ENCODE peak calls at places on chromosomes 7 and 10, in five cellular contexts. M, L, D, A and Y are unnamed samples.

GRCh38 chr10:29279779-29280535 is 8.9 kb upstream of the LYZL1 start:
- DNase-seq in M (no peak), L (no peak), D (no peak), A (no peak), Y (no peak)

GRCh38 chr10:119634219-119634544 is 17.0 kb upstream of the BAG3 start:
- DNase-seq in M (no peak), L (no peak), D (peak), A (no peak), Y (no peak)

GRCh38 chr10:101814466-101815041 is 3.7 kb downstream of the OGA start:
- DNase-seq in M (no peak), L (no peak), D (no peak), A (peak), Y (no peak)

GRCh38 chr7:158469396-158470051 is 118.1 kb downstream of the PTPRN2 start:
- DNase-seq in M (no peak), L (no peak), D (no peak), A (no peak), Y (no peak)

GRCh38 chr7:6271694-6272371 is 591 bp downstream of the CYTH3 start:
- DNase-seq in M (no peak), L (no peak), D (no peak), A (no peak), Y (peak)

GRCh38 chr10:77392851-77393250 is 244.8 kb downstream of the KCNMA1 start:
- DNase-seq in M (peak), L (peak), D (peak), A (peak), Y (no peak)

GRCh38 chr10:13589316-13589715 is 2.6 kb downstream of the PRPF18 start:
- DNase-seq in M (no peak), L (no peak), D (no peak), A (no peak), Y (no peak)

GRCh38 chr7:101817930-101818698 is 688 bp downstream of the CUX1 start:
- DNase-seq in M (peak), L (no peak), D (peak), A (peak), Y (no peak)

GRCh38 chr7:137994091-137994688 is 7.7 kb downstream of the CREB3L2 start:
- DNase-seq in M (no peak), L (no peak), D (no peak), A (peak), Y (peak)

GRCh38 chr10:98055875-98056516 is 25.6 kb upstream of the CRTAC1 start:
- DNase-seq in M (peak), L (no peak), D (no peak), A (peak), Y (peak)

GRCh38 chr10:29908977-29909376 is 150.4 kb downstream of the JCAD start:
- DNase-seq in M (no peak), L (no peak), D (no peak), A (no peak), Y (peak)

GRCh38 chr7:77727527-77727926 is 31.3 kb downstream of the RSBN1L start:
- DNase-seq in M (no peak), L (no peak), D (no peak), A (no peak), Y (no peak)
- H3K4me2 ChIP-seq in M (peak), L (no peak), D (peak), A (peak), Y (peak)

DNA sequence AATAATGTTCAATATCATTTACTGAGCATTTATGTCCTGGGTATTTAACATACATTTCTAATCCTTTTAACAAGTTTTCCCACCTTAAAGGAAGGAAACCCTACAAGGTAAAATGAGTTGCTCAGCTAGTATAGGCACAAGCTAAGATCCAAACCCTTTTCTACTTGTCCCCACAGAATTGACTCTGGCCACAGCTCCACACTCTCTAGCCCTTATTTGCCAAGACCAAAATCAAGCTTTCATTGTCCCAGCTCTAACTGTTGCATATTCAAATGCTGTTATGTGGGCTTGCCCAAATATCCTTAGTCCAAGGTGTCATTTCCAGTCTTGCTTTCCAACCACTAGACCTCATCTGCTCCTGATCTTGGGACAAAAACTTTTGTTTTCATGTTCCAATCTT is 31.3 kb upstream of the LSM8 start:
- DNase-seq in M (no peak), L (no peak), D (no peak), A (no peak), Y (no peak)
- H3K4me2 ChIP-seq in M (no peak), L (no peak), D (no peak), A (no peak), Y (no peak)

GRCh38 chr7:36951257-36951697 is 227.0 kb upstream of the AOAH start:
- DNase-seq in M (no peak), L (no peak), D (no peak), A (no peak), Y (no peak)
- H3K4me2 ChIP-seq in M (no peak), L (no peak), D (no peak), A (no peak), Y (no peak)

GRCh38 chr10:133254421-133255120 is 16.9 kb downstream of the VENTX start:
- DNase-seq in M (no peak), L (no peak), D (no peak), A (no peak), Y (no peak)
- H3K4me2 ChIP-seq in M (no peak), L (no peak), D (no peak), A (no peak), Y (no peak)